ENCODE peak calls at places on chromosomes 11 and 22, in six cellular contexts. One of them, this sample, is unnamed.
A peak's percentile ranks its signal among the peaks of the same experiment; 100 is the strongest.

GRCh38 chr11:116887909-116888556 is 50.6 kb upstream of the APOA1 start:
- DNase-seq in GM23338: no peak
- DNase-seq in cardiac muscle cell: peak; percentile 15
- DNase-seq in cardiac septum: no peak
- DNase-seq in astrocyte: peak; percentile 67
- DNase-seq in germinal center: no peak
- DNase-seq in this sample: no peak

GRCh38 chr11:93655581-93656255 is 5.8 kb upstream of the CEP295 start:
- DNase-seq in cardiac muscle cell: no peak
- DNase-seq in astrocyte: no peak
- DNase-seq in cardiac septum: no peak
- DNase-seq in germinal center: no peak
- DNase-seq in GM23338: no peak
- DNase-seq in this sample: no peak

GRCh38 chr22:17581056-17581455 is 17.8 kb downstream of the SLC25A18 start:
- DNase-seq in cardiac muscle cell: no peak
- DNase-seq in germinal center: no peak
- DNase-seq in astrocyte: no peak
- DNase-seq in GM23338: no peak
- DNase-seq in cardiac septum: peak; percentile 31
- DNase-seq in this sample: no peak

GRCh38 chr11:112886707-112887370 is 74.4 kb upstream of the NCAM1 start:
- DNase-seq in astrocyte: peak; percentile 30
- DNase-seq in GM23338: no peak
- DNase-seq in germinal center: no peak
- DNase-seq in cardiac septum: no peak
- DNase-seq in cardiac muscle cell: no peak
- DNase-seq in this sample: no peak

GRCh38 chr11:2592559-2593392 is 107.0 kb downstream of the KCNQ1OT1 start:
- DNase-seq in cardiac muscle cell: no peak
- DNase-seq in cardiac septum: peak; percentile 74
- DNase-seq in germinal center: no peak
- DNase-seq in astrocyte: no peak
- DNase-seq in GM23338: no peak
- DNase-seq in this sample: peak; percentile 81

GRCh38 chr11:72352859-72353551 is 81.3 kb downstream of the CLPB start:
- DNase-seq in GM23338: peak; percentile 61
- DNase-seq in astrocyte: peak; percentile 54
- DNase-seq in germinal center: no peak
- DNase-seq in cardiac muscle cell: peak; percentile 59
- DNase-seq in cardiac septum: no peak
- DNase-seq in this sample: no peak

GRCh38 chr11:2802389-2803185 is 83.0 kb downstream of the CDKN1C start:
- DNase-seq in germinal center: no peak
- DNase-seq in astrocyte: no peak
- DNase-seq in GM23338: no peak
- DNase-seq in cardiac muscle cell: no peak
- DNase-seq in cardiac septum: no peak
- DNase-seq in this sample: no peak

GRCh38 chr22:21975854-21976345 is 6.7 kb downstream of the TOP3B start:
- DNase-seq in GM23338: no peak
- DNase-seq in germinal center: no peak
- DNase-seq in astrocyte: no peak
- DNase-seq in cardiac septum: no peak
- DNase-seq in cardiac muscle cell: no peak
- DNase-seq in this sample: no peak

GRCh38 chr11:80104196-80104595 is 663.4 kb upstream of the TENM4 start:
- DNase-seq in astrocyte: no peak
- DNase-seq in cardiac septum: no peak
- DNase-seq in cardiac muscle cell: no peak
- DNase-seq in germinal center: no peak
- DNase-seq in GM23338: no peak
- DNase-seq in this sample: no peak